ENCODE peak calls at places on chromosomes 16 and 17, in five cellular contexts. J, I, Z, Y and P are unnamed samples.

GRCh38 chr16:78297066-78297666 is 197.7 kb downstream of the WWOX start:
- DNase-seq in Y (no peak), I (no peak), J (no peak), Z (no peak), P (no peak)

GRCh38 chr17:17170346-17170976 is 35.7 kb downstream of the PLD6 start:
- DNase-seq in Y (no peak), I (no peak), Z (no peak), J (no peak), P (no peak)

GRCh38 chr16:2915196-2915929 is 3.6 kb downstream of the FLYWCH1 start:
- DNase-seq in J (no peak), Y (no peak), Z (no peak), I (no peak), P (no peak)

GRCh38 chr17:18321309-18321708 is 6.2 kb downstream of the SMCR8 start:
- DNase-seq in I (peak), Y (peak), Z (no peak), J (peak), P (peak)

GRCh38 chr17:6701719-6702118 is 11.4 kb downstream of the SLC13A5 start:
- DNase-seq in J (peak), Y (peak), I (peak), Z (peak), P (peak)

GRCh38 chr16:84785843-84786538 is 33.8 kb upstream of the CRISPLD2 start:
- DNase-seq in Z (peak), I (no peak), Y (no peak), J (no peak), P (no peak)

GRCh38 chr17:6698004-6698403 is 15.2 kb downstream of the SLC13A5 start:
- DNase-seq in I (no peak), Z (no peak), Y (no peak), J (no peak), P (no peak)

GRCh38 chr16:68492501-68493411 is 44.4 kb upstream of the SMPD3 start:
- DNase-seq in I (no peak), Z (no peak), Y (no peak), J (no peak), P (no peak)

GRCh38 chr16:88798772-88799455 is 4.7 kb upstream of the CDT1 start:
- DNase-seq in Z (no peak), I (no peak), J (peak), Y (no peak), P (peak)

GRCh38 chr16:2535644-2536021 is 2.2 kb upstream of the PDPK1 start:
- DNase-seq in Y (no peak), I (no peak), J (peak), Z (no peak), P (no peak)

GRCh38 chr16:66894948-66895696 is 14.8 kb downstream of the PDP2 start:
- DNase-seq in Y (peak), Z (peak), I (peak), J (peak), P (peak)

GRCh38 chr16:69566437-69567030 is 768 bp downstream of the NFAT5 start:
- DNase-seq in Z (peak), J (peak), I (peak), Y (no peak), P (peak)

GRCh38 chr17:17063546-17064122 is 21.4 kb downstream of the MPRIP start:
- DNase-seq in J (peak), I (no peak), Z (no peak), Y (no peak), P (no peak)

GRCh38 chr16:55323637-55324490 is at the start of gene IRX6:
- DNase-seq in Z (peak), Y (no peak), J (peak), I (peak), P (peak)

GRCh38 chr16:83513006-83513755 is 294.6 kb upstream of the HSBP1 start:
- DNase-seq in Y (no peak), I (no peak), J (no peak), Z (no peak), P (no peak)

GRCh38 chr17:40718904-40719303 is 15.4 kb upstream of the KRT24 start:
- DNase-seq in Z (no peak), I (no peak), J (no peak), Y (no peak), P (no peak)

GRCh38 chr16:67641779-67642708 is 2.9 kb upstream of the CARMIL2 start:
- DNase-seq in I (no peak), Z (no peak), Y (no peak), J (no peak), P (no peak)

GRCh38 chr16:75415169-75415908 is 18.0 kb downstream of the CFDP1 start:
- DNase-seq in J (no peak), Y (no peak), Z (no peak), I (no peak), P (no peak)

GRCh38 chr17:74565116-74565515 is 2.2 kb downstream of the CD300H start:
- DNase-seq in J (no peak), I (no peak), Y (no peak), Z (no peak), P (no peak)

GRCh38 chr17:56833023-56833811 is 503 bp downstream of the C17orf67 start:
- DNase-seq in Z (peak), Y (peak), I (peak), J (peak), P (peak)

GRCh38 chr16:17571499-17572093 is 100.8 kb upstream of the XYLT1 start:
- DNase-seq in Z (no peak), J (no peak), Y (peak), I (no peak), P (no peak)

GRCh38 chr16:54447606-54448440 is 161.2 kb upstream of the IRX3 start:
- DNase-seq in Z (no peak), I (no peak), J (peak), Y (no peak), P (peak)

GRCh38 chr16:29116980-29117379 is 132.1 kb downstream of the LAT start:
- DNase-seq in Y (no peak), Z (no peak), I (no peak), J (no peak), P (no peak)

GRCh38 chr16:88527937-88528743 is 42.1 kb upstream of the ZC3H18 start:
- DNase-seq in I (no peak), J (no peak), Z (no peak), Y (no peak), P (no peak)

DNA sequence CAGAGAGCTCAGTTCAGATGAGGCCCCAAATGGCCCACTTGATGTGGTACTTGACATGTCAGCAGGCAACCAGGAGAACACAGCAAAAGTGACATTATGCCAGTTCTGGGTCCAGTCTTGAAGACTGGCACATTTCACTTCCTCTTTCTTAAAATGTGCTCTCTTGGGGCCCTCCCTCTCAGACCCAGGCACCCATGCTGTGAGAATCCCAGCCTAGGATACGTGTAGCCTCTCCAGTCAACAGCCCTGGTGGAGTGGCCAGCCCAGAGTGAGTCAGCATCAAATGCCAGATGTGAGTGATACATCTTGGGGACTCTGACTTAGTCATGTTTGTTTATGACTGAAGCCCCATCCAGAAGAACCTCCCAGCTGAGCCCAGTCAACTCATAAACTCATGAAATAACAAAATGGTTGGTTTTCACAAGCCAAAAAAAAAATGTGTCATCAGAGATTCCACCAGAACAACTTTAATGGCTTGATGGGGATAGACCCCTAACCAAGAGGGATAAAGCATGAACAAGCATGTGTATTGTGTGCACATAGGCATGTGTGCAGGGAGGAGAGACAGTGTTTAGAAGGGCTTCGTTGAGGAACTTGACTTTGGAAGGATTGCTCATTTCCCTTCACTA is 82.5 kb upstream of the TNRC6C start:
- DNase-seq in I (no peak), Y (peak), J (peak), Z (no peak), P (peak)
- TF ChIP-seq REST in I (no peak), Y (no peak), J (no peak), Z (no peak), P (no peak)

GRCh38 chr17:50689251-50689650 is 18.5 kb downstream of the ANKRD40 start:
- DNase-seq in J (peak), I (no peak), Z (no peak), Y (no peak), P (peak)

GRCh38 chr17:50686494-50687199 is 21.1 kb downstream of the ANKRD40 start:
- DNase-seq in J (peak), I (no peak), Z (no peak), Y (peak), P (no peak)

GRCh38 chr17:50688168-50688719 is 19.5 kb downstream of the ANKRD40 start:
- DNase-seq in Y (no peak), J (no peak), I (no peak), Z (no peak), P (no peak)

GRCh38 chr17:50685691-50686493 is 21.8 kb downstream of the ANKRD40 start:
- DNase-seq in Z (no peak), I (no peak), Y (no peak), J (no peak), P (no peak)

GRCh38 chr17:50687200-50688066 is 20.3 kb downstream of the ANKRD40 start:
- DNase-seq in J (no peak), I (peak), Y (no peak), Z (peak), P (no peak)
- TF ChIP-seq REST in J (no peak), I (no peak), Y (no peak), Z (no peak), P (no peak)

DNA sequence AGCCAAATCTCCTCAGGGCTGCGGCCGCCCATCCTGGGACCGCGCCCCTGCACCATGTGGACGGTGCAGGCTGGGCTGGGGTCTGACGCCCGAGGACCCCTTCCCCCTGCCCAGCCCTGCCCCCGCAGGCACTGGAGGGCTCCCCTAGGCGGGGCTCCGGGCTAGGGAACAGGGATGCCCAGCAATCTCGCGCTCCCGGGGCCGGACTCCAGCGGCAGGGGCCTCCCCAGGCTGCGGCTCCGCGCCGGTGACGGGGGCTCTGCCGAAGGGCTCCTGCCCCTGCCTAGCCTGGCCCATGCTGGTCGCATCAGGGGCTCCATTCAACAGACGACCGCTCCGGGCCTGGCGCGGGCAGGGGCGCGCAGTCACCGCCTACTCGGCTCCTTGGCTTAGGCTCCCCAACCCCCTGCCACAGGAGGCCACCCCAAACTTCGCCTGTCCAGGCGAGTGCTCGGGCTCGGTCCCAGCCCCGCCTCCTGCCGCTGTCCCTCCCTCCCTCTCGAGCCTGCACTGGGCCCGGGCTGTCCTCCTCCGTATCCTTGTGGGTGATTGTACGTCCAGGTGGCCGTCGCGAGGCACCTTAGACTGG is 27.4 kb upstream of the ADORA2B start:
- DNase-seq in J (no peak), Y (no peak), Z (no peak), I (peak), P (no peak)
- TF ChIP-seq REST in J (no peak), Y (no peak), Z (no peak), I (no peak), P (no peak)

DNA sequence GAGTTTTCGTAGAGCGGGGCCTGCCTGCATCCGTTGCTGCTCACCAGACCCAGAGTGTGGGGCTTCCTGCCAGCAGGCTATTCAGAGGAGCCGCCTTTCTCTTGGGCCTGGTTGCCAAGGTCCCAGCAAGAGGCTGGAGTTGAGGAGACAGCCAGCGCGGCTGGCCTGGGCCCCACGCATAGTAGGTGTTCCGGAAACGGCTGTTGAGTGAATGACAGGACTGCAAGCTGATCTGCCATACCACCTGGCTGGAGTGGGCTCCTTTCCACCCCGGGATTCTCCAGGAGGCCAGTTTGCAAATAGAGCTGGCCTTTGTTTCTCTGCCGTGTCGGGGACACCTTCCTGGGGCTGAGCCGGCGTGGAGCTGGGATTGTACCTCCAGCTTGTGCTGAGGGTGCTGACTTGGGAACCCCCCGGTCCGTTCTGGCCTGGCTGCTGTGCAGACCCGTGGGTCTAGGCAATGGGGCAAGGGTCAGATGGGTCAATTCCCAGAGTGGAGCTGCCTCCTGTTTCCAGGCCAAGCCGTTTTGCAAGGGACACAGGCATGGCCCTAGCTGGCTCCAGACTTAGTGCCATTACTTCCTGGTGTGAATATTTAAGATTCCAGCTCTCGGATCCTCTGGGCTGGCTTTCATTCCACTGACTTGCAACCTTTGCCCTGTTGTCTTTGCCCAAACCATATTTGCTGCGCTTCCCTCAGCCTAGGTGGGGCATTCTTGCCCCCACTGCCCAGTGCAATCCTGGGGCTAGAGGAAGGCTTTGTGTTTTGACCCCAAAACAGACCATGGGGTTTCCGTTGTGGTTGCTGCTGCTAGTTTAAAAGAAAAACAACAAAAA is 68.8 kb downstream of the CMIP start:
- DNase-seq in Z (no peak), J (peak), Y (no peak), I (peak), P (no peak)
- TF ChIP-seq REST in Z (no peak), J (no peak), Y (no peak), I (no peak), P (no peak)